ENCODE peak calls at places on chromosomes 6 and 20, in five cellular contexts. K is sigmoid colon, R is fibroblast of pulmonary artery, C is lung, U is endothelial cell. D is an unnamed sample.

GRCh38 chr6:131269565-131270391 is 134.5 kb downstream of the AKAP7 start:
- DNase-seq in K (no peak), R (no peak), C (no peak), U (no peak), D (no peak)

GRCh38 chr6:188821-189655 is 103.2 kb upstream of the DUSP22 start:
- DNase-seq in K (peak), R (peak), C (peak), U (peak), D (peak)

GRCh38 chr6:151437401-151437800 is 14.5 kb downstream of the RMND1 start:
- DNase-seq in K (no peak), R (peak), C (no peak), U (no peak), D (no peak)

GRCh38 chr6:71745525-71745924 is 140.8 kb upstream of the RIMS1 start:
- DNase-seq in K (no peak), R (no peak), C (no peak), U (no peak), D (no peak)

GRCh38 chr6:17968081-17968518 is 19.3 kb downstream of the KIF13A start:
- DNase-seq in K (no peak), R (no peak), C (no peak), U (no peak), D (no peak)

GRCh38 chr6:40923860-40924259 is 115.2 kb downstream of the UNC5CL start:
- DNase-seq in K (no peak), R (no peak), C (no peak), U (no peak), D (no peak)

GRCh38 chr6:168686339-168686738 is 245.4 kb downstream of the SMOC2 start:
- DNase-seq in K (no peak), R (no peak), C (no peak), U (no peak), D (no peak)

GRCh38 chr20:51668932-51669331 is 99.3 kb downstream of the ATP9A start:
- DNase-seq in K (no peak), R (no peak), C (no peak), U (no peak), D (no peak)

GRCh38 chr20:57493091-57493615 is 31.8 kb downstream of the CTCFL start:
- DNase-seq in K (no peak), R (no peak), C (no peak), U (no peak), D (no peak)

GRCh38 chr20:37901667-37902503 is 1.0 kb upstream of the VSTM2L start:
- DNase-seq in K (no peak), R (peak), C (peak), U (peak), D (peak)

GRCh38 chr6:84258268-84258667 is 30.8 kb upstream of the CEP162 start:
- DNase-seq in K (no peak), R (no peak), C (no peak), U (no peak), D (no peak)

GRCh38 chr6:24064106-24064505 is 61.9 kb upstream of the NRSN1 start:
- DNase-seq in K (no peak), R (no peak), C (no peak), U (peak), D (no peak)

GRCh38 chr6:68778356-68779020 is 143.4 kb downstream of the ADGRB3 start:
- DNase-seq in K (no peak), R (peak), C (no peak), U (peak), D (no peak)

GRCh38 chr6:6515691-6516607 is 72.6 kb upstream of the LY86 start:
- DNase-seq in K (no peak), R (no peak), C (no peak), U (no peak), D (no peak)

GRCh38 chr20:50583422-50584150 is 73.4 kb downstream of the PTPN1 start:
- DNase-seq in K (no peak), R (no peak), C (no peak), U (no peak), D (no peak)

GRCh38 chr6:20160541-20161283 is 51.6 kb downstream of the MBOAT1 start:
- DNase-seq in K (no peak), R (no peak), C (no peak), U (no peak), D (no peak)

GRCh38 chr6:35970181-35970580 is 49.3 kb upstream of the SRPK1 start:
- DNase-seq in K (no peak), R (peak), C (no peak), U (no peak), D (no peak)

GRCh38 chr6:154731296-154732218 is 1.7 kb upstream of the SCAF8 start:
- DNase-seq in K (no peak), R (no peak), C (no peak), U (no peak), D (no peak)

GRCh38 chr6:163354779-163355431 is 59.6 kb upstream of the QKI start:
- DNase-seq in K (no peak), R (peak), C (no peak), U (no peak), D (no peak)

GRCh38 chr6:27205375-27206278 is 41.9 kb upstream of the PRSS16 start:
- DNase-seq in K (no peak), R (peak), C (no peak), U (no peak), D (peak)

GRCh38 chr6:150068786-150069648 is at the start of gene ULBP3:
- DNase-seq in K (peak), R (peak), C (peak), U (peak), D (peak)

GRCh38 chr6:83511901-83512681 is at the start of gene PRSS35:
- DNase-seq in K (no peak), R (peak), C (no peak), U (peak), D (peak)

GRCh38 chr20:14331671-14332070 is 5.7 kb downstream of the FLRT3 start:
- DNase-seq in K (no peak), R (no peak), C (no peak), U (no peak), D (no peak)

GRCh38 chr6:110875548-110876169 is 1.1 kb downstream of the AMD1 start:
- DNase-seq in K (peak), R (no peak), C (peak), U (peak), D (peak)

DNA sequence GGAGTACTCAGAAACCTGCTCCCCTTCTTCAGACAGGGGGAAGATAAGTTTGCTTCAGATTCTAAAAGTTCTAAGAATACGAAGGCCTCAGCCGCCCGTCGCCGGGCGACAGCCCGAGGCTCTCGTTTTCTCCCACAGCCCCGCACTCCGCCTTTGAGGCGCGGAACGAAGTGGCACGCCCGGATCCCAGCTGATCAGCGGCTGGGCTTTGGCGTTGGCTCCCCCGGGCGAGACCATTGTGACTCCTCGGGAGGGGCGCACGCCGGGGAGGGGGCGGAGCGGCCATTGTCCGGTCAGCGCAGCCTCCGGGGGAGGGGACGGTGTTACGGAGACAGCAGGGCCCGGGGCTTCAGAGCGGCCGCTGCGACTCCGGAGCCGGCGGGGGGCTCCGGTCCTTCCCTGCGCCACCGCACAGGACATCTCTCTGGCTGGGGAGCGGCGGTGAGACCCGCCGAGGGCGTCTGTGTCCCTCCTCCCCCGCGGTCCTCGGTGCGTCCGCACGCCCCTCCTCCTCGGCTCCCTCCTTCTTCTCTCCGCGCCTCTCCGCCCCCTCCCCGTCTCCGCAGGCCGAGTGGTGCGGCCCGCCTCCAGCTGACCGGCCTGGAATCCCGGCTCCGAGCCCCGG is at the start of gene ZFAND3:
- DNase-seq in K (peak), R (peak), C (peak), U (peak), D (peak)
- TF ChIP-seq CTCF in K (no peak), R (no peak), C (no peak), U (no peak), D (no peak)

DNA sequence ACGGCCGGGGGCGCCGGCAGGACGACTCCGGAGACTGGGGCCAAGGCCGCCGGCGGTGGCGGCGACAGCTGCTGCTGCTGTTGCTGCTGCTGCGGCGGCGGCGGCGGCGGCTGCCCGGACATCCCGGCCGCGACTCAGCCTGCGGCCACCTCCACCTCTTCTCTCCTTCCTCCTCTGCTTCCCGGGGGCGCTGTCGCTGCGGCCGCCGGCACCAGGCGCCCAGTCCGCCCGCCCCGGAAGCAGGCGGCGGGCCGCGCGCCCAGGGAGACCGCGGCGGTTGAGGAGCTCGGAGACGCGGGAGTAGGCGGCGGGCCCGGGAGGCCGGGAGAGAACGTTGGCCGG is 280 bp downstream of the RANBP9 start:
- DNase-seq in K (no peak), R (no peak), C (no peak), U (no peak), D (no peak)
- TF ChIP-seq CTCF in K (no peak), R (no peak), C (no peak), U (no peak), D (no peak)

GRCh38 chr20:6622041-6622440 is 145.4 kb upstream of the BMP2 start:
- DNase-seq in K (no peak), R (peak), C (no peak), U (no peak), D (no peak)

GRCh38 chr20:6629564-6629963 is 137.9 kb upstream of the BMP2 start:
- DNase-seq in K (no peak), R (no peak), C (no peak), U (no peak), D (no peak)

GRCh38 chr20:6630494-6630893 is 137.0 kb upstream of the BMP2 start:
- DNase-seq in K (no peak), R (peak), C (no peak), U (no peak), D (no peak)

GRCh38 chr20:6623989-6624388 is 143.5 kb upstream of the BMP2 start:
- DNase-seq in K (no peak), R (no peak), C (no peak), U (peak), D (no peak)

GRCh38 chr20:6626805-6627204 is 140.7 kb upstream of the BMP2 start:
- DNase-seq in K (no peak), R (no peak), C (no peak), U (no peak), D (no peak)
- TF ChIP-seq CTCF in K (no peak), R (no peak), C (no peak), U (no peak), D (no peak)

GRCh38 chr6:156407334-156407733 is 369.8 kb upstream of the ARID1B start:
- DNase-seq in K (no peak), R (no peak), C (no peak), U (no peak), D (no peak)

GRCh38 chr6:156406688-156407087 is 370.5 kb upstream of the ARID1B start:
- DNase-seq in K (no peak), R (no peak), C (no peak), U (no peak), D (no peak)

GRCh38 chr6:156406099-156406498 is 371.1 kb upstream of the ARID1B start:
- DNase-seq in K (no peak), R (no peak), C (no peak), U (no peak), D (no peak)

GRCh38 chr6:156413156-156413555 is 364.0 kb upstream of the ARID1B start:
- DNase-seq in K (no peak), R (peak), C (no peak), U (no peak), D (no peak)

GRCh38 chr6:156410649-156411048 is 366.5 kb upstream of the ARID1B start:
- DNase-seq in K (no peak), R (no peak), C (no peak), U (no peak), D (no peak)
- TF ChIP-seq CTCF in K (no peak), R (peak), C (no peak), U (peak), D (no peak)

GRCh38 chr6:159758031-159759001 is 3.5 kb upstream of the ACAT2 start:
- DNase-seq in K (no peak), R (peak), C (no peak), U (no peak), D (no peak)
- TF ChIP-seq CTCF in K (no peak), R (peak), C (no peak), U (no peak), D (no peak)

GRCh38 chr20:48625136-48625900 is 202.5 kb downstream of the PREX1 start:
- DNase-seq in K (no peak), R (no peak), C (no peak), U (no peak), D (no peak)
- TF ChIP-seq CTCF in K (no peak), R (no peak), C (no peak), U (no peak), D (no peak)

GRCh38 chr20:39263076-39263475 is 300.9 kb downstream of the DHX35 start:
- DNase-seq in K (no peak), R (no peak), C (no peak), U (no peak), D (no peak)
- TF ChIP-seq CTCF in K (no peak), R (no peak), C (no peak), U (no peak), D (no peak)

GRCh38 chr6:90277301-90278011 is 19.2 kb downstream of the BACH2 start:
- DNase-seq in K (no peak), R (no peak), C (no peak), U (no peak), D (no peak)

GRCh38 chr6:90278129-90278528 is 18.5 kb downstream of the BACH2 start:
- DNase-seq in K (no peak), R (no peak), C (no peak), U (no peak), D (no peak)

GRCh38 chr6:90273863-90274262 is 22.8 kb downstream of the BACH2 start:
- DNase-seq in K (no peak), R (no peak), C (no peak), U (no peak), D (no peak)

GRCh38 chr6:90271831-90272230 is 24.8 kb downstream of the BACH2 start:
- DNase-seq in K (no peak), R (no peak), C (no peak), U (no peak), D (no peak)

DNA sequence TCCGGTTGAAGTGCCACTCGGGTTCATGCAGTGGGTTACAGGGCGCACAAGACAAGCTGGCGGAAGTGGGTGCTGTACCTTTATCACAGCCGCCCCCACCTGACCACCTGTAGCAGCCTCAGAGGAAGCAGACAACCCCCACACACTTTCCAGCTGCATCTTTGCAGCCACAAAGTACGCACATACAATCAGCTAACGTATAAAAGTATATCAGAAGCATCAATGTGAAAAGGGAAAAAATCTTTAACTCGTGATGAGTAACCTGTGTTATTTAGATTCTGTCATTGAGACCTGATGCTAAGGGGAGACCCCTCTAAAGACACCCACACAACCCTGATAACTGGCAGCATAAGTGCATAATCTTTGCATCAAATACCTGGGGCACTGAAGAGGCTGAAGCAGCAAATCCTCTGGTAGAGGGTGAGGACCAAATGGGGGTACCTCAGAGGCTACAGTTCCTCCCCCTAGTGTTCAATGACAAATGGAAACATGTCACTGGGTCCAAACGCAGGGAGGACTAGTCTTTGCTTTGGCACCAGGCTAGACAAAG is 22.1 kb downstream of the BACH2 start:
- DNase-seq in K (no peak), R (no peak), C (no peak), U (no peak), D (no peak)
- TF ChIP-seq CTCF in K (no peak), R (no peak), C (no peak), U (no peak), D (no peak)

DNA sequence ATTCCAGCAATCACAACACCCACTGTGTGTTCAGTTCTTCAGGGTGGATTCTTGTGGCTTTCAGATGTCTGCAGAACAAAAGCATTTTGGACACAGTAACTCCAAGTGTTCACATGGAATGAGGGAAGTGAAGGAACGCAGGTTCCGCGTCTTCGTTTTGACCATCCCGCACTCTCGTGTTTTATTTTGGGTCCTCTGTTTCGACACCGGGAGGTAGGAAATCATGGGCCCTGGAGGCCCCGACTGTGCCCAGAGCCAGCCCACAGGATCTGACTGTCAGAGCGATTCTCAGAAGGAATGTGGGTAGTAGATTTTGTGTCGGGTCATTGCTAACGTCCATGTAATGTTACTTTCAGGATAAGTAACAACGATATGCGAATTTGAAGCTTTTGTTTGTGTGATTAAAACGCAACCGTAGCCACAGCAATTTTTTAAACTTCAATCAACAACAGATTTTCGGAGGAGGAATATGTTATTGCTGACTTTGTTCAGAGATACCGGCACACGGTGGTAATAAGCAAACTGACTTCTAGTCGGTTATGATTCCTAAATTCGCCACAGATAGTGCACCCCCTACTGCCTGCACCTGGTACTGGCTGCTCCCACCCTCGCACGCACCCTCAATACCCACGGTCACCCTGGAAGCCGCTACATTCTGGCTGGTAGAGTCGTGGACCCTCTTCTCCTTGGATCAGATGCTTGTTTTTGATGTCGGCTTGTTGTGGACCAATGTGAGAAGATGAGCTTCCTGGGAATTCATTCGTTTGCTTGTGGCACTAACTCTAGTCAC is 10.5 kb downstream of the NPEPL1 start:
- DNase-seq in K (peak), R (no peak), C (no peak), U (no peak), D (no peak)
- TF ChIP-seq CTCF in K (no peak), R (peak), C (no peak), U (peak), D (no peak)

D was measured in GM13976.